ENCODE peak calls at places on chromosome 9, in six cellular contexts. E is PC-9; H is A549; J is CD8-positive, alpha-beta T cell; A is endodermal cell; N is stomach. V is an unnamed sample. For H3K4me1, the result is how much of the 10 kb centered on the place peaks cover.

GRCh38 chr9:136664000-136664798 is 1.5 kb downstream of the EGFL7 start:
- DNase-seq in E (no peak), H (no peak), J (no peak), A (no peak), N (no peak), V (no peak)

GRCh38 chr9:136603901-136604816 is 58.3 kb upstream of the NOTCH1 start:
- DNase-seq in E (no peak), H (no peak), J (no peak), A (no peak), N (no peak), V (no peak)

GRCh38 chr9:74953235-74953741 is 576 bp upstream of the C9orf40 start:
- DNase-seq in E (no peak), H (no peak), J (no peak), A (no peak), N (no peak), V (no peak)

GRCh38 chr9:129289883-129290282 is 111.8 kb upstream of the IER5L start:
- DNase-seq in E (no peak), H (no peak), J (no peak), A (peak), N (no peak), V (peak)

GRCh38 chr9:16058131-16058549 is 505.3 kb downstream of the CCDC171 start:
- DNase-seq in E (no peak), H (no peak), J (no peak), A (peak), N (no peak), V (no peak)

GRCh38 chr9:78097541-78097940 is 65.9 kb upstream of the GNAQ start:
- DNase-seq in E (no peak), H (no peak), J (no peak), A (no peak), N (no peak), V (no peak)

GRCh38 chr9:131238402-131239021 is 37.8 kb downstream of the FAM78A start:
- DNase-seq in E (peak), H (no peak), J (no peak), A (no peak), N (no peak), V (no peak)

GRCh38 chr9:135080286-135081263 is 6.9 kb upstream of the OLFM1 start:
- DNase-seq in E (no peak), H (no peak), J (no peak), A (no peak), N (no peak), V (no peak)

GRCh38 chr9:93300585-93301081 is 116.7 kb downstream of the WNK2 start:
- DNase-seq in E (no peak), H (no peak), J (no peak), A (peak), N (no peak), V (no peak)

GRCh38 chr9:117145811-117146490 is 268.9 kb downstream of the ASTN2 start:
- DNase-seq in E (no peak), H (no peak), J (no peak), A (no peak), N (no peak), V (no peak)

GRCh38 chr9:17477816-17478215 is 101.0 kb upstream of the SH3GL2 start:
- DNase-seq in E (no peak), H (no peak), J (no peak), A (no peak), N (no peak), V (no peak)

GRCh38 chr9:38417003-38417965 is 7.0 kb downstream of the IGFBPL1 start:
- DNase-seq in E (no peak), H (peak), J (no peak), A (peak), N (peak), V (no peak)

GRCh38 chr9:109717342-109717741 is 62.7 kb upstream of the PALM2AKAP2 start:
- DNase-seq in E (no peak), H (no peak), J (no peak), A (no peak), N (no peak), V (no peak)

GRCh38 chr9:93237535-93237934 is 53.6 kb downstream of the WNK2 start:
- DNase-seq in E (no peak), H (no peak), J (no peak), A (no peak), N (no peak), V (no peak)

GRCh38 chr9:76887003-76887821 is 18.7 kb downstream of the PRUNE2 start:
- DNase-seq in E (no peak), H (no peak), J (no peak), A (no peak), N (no peak), V (no peak)

GRCh38 chr9:19618816-19619215 is 170.0 kb downstream of the SLC24A2 start:
- DNase-seq in E (no peak), H (no peak), J (no peak), A (no peak), N (no peak), V (no peak)
- H3K27ac ChIP-seq in E (no peak), H (no peak), J (no peak), A (no peak), N (no peak), V (no peak)

GRCh38 chr9:121510766-121511555 is 11.3 kb upstream of the GGTA1 start:
- DNase-seq in E (no peak), H (no peak), J (no peak), A (no peak), N (no peak), V (no peak)
- H3K4me1 ChIP-seq in E (under half), H (under half), J (under half), A (under half), N (under half), V (under half)

DNA sequence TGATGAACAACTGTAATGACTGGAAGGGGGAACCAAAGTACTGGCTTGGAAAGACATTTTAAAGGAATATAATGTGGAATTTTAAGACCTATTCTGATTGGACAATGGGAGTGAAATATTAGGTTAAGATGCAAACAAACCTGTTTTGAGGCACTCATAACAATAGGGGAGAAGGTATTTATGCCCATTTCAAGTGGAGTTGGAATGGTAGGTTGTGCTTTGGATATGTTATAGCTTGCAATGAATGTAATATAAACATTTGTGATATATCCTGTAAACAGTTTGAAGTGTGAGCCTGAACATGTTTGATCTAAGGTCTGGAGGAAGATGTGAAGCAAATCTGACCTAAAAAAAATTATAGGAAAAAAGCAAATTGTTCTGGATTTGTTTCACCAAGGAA is 129.6 kb upstream of the GRHPR start:
- DNase-seq in E (no peak), H (no peak), J (no peak), A (no peak), N (no peak), V (no peak)
- H3K4me3 ChIP-seq in E (no peak), H (no peak), J (no peak), A (no peak), N (no peak), V (no peak)

DNA sequence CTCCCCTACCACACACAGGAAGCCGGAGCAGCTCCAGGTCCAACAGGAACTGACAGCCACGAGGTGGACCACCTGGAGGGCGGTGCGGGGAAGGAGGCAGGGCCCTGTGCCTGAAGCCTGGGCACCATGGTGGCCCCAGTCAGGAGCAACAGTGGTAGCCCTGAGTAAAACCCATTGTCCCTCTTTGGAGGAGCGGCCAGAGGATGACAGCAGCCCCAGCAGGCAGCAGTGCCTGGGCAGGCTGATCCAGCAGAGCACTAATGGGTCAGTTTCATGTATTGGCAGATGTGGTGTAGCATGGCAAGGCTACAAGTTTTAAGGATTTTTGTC is 47.7 kb upstream of the GARNL3 start:
- DNase-seq in E (no peak), H (no peak), J (no peak), A (peak), N (no peak), V (no peak)
- H3K27ac ChIP-seq in E (no peak), H (no peak), J (no peak), A (no peak), N (no peak), V (no peak)

DNA sequence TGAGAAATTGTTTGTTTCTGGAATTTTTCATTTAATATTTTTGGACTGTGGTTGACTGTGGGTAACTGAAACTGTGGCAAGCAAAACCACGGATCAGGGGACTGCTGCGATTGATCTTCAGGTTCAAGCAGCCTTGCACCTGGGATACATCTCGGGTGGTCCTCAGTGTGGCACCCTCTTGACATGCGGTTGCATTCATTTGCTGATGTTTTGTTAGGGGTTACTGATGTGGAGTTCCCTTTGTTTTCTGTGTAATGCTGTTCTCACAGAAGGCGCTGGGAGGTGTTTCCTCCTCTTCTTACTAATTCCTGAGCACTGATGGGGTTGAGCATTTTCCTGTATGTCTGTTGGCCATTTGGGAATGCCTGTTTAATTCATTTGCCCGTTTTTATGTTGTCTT is 60.4 kb downstream of the EHMT1 start:
- DNase-seq in E (no peak), H (no peak), J (no peak), A (peak), N (no peak), V (no peak)
- H3K4me1 ChIP-seq in E (under half), H (under half), J (under half), A (under half), N (under half), V (under half)

DNA sequence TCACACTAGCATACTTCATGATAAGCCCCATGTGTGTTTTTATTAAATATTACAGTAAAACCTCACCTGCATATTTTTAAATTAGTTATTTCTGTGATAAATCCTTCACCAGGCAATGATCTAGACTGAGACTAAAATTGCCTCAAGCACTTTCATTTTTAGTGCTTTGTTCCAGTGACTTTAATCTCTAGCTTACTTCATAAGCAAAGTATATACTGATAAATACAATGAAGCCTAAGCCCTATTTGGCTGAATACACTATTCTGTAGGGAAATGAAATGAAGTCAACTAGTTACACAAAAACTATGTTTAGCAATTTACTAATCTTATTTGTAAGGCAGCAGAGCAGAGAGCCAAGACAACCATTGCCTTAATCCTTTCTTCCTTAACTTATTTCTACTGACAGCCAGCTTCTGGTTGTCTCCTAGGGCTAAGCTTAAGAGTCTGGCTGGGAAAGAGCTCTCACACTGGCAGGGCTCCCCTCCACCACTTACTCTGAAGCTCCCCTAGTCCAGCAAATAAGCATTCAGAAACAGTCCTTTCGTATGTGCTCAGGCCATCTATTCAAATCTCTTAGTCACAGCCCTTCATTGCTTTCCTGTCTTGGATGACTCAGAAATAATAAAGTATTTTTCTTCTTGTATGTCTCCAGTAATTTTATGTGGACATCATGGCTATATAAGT is 31.4 kb upstream of the MTAP start:
- DNase-seq in E (no peak), H (no peak), J (no peak), A (no peak), N (no peak), V (no peak)
- H3K4me3 ChIP-seq in E (no peak), H (no peak), J (no peak), A (no peak), N (no peak), V (no peak)

GRCh38 chr9:123225995-123226394 is 42.4 kb downstream of the STRBP start:
- DNase-seq in E (no peak), H (no peak), J (no peak), A (no peak), N (no peak), V (no peak)
- H3K27ac ChIP-seq in E (no peak), H (no peak), J (no peak), A (no peak), N (no peak), V (no peak)

DNA sequence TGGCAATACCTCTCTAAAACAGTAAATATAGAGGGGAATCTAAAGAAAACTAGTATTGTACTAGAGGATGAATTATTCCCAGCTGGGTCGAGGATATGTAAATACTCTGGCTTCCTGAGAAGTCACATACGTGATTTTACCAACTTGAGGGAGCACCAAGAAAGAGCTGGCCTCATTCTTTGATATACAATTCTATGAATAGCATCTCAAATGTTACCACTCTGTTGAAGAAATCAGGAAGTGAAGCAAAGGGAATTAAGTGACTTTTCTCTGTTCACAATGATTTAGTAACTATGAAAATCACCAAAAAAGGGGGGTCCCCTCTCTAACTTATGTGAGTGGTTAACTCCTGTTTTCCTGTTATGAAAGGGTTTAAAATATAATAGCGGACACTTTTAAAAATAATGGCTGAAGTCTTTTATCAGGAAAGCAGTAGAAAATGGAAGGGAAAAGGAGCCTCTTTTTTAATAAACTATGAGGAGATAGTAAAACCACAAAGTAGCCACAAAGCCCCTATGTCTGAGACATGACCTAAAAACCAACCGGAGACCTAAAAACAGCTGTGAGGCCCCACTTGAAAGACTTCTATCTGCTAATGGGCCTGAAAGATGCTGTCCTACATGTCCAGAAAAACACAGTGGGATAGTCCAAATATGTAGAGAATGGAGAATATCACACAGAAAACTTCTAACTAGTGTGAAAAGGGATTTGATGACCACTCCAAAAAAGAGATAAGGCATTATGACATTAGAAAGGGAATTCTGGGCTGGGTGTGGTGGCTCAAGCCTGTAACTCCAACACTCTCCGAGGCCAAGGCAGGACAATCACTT is 42.5 kb downstream of the LPAR1 start:
- DNase-seq in E (no peak), H (no peak), J (no peak), A (no peak), N (no peak), V (no peak)
- H3K4me1 ChIP-seq in E (under half), H (under half), J (under half), A (under half), N (under half), V (under half)

DNA sequence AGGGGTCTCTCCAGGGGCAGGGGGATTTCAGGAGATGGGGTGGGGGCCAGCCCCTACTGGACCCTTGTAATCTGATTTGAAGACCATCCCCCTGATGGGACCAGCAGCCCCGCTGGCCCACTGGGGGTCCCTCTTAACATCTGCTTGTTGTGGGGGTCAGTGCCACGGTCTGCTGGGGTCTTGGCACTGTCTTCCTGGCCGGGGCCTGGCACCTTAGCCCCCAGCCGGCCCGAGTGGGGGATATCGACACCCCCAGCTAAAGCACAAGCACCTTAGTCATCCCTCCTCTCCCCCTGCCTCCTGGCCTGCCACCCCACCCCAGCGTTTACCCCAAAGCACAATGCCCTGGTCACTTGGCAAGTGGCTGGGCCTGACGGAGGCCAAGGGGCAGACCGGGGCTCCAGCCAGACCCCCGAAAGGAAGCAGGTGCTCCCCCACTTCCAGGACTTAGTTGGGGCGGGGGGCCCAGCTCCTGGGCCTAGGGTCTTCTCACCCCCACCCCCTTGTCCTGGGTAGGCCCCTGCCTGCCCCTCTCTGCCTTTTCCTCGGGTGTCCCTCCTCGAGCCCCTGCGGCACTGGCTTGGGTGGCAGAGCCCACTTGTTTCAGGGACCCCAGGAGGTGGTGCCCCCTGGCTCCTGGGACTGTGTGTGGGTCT is 1.4 kb upstream of the NFX1 start:
- DNase-seq in E (no peak), H (no peak), J (no peak), A (no peak), N (no peak), V (no peak)
- H3K4me3 ChIP-seq in E (no peak), H (no peak), J (no peak), A (no peak), N (peak), V (peak)

DNA sequence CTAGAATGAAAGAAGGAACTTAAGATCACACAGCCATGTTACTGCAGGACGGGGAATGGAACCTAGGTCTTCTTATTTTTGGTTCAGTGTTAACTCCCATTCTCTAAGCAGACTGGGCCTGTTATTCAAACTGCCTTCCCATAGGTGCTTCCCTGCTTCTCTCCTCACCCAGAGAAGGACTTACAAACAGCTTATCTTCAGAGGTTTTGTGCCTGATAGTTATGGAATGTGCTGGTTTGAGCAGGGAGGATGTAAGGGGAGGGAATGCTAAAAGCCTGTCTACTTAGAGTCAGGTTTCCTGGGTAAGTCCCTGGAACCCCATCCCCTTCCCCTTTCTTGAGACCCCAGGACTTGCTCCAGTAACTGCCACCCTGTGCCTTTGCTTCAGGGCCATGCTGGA is 4.2 kb upstream of the PSMD5 start:
- DNase-seq in E (no peak), H (no peak), J (no peak), A (no peak), N (no peak), V (no peak)
- H3K27ac ChIP-seq in E (no peak), H (no peak), J (peak), A (no peak), N (no peak), V (no peak)